ENCODE peak calls at places on chromosome 17, in five cellular contexts. C is neural progenitor cell, F is body of pancreas, A is AG04450, H is adrenal gland. J is an unnamed sample.
A peak's percentile ranks its signal among the peaks of the same experiment; 100 is the strongest.

GRCh38 chr17:17147821-17148220 is 58.3 kb downstream of the PLD6 start:
- DNase-seq in C (no peak), F (no peak), A (no peak), H (no peak), J (no peak)

GRCh38 chr17:50292465-50292864 is 18.2 kb downstream of the TMEM92 start:
- DNase-seq in C (no peak), F (no peak), A (no peak), H (no peak), J (no peak)

GRCh38 chr17:56521439-56522141 is 71.9 kb upstream of the NOG start:
- DNase-seq in C (peak; percentile 28), F (no peak), A (no peak), H (no peak), J (no peak)

GRCh38 chr17:15262291-15263205 is 2.6 kb downstream of the PMP22 start:
- DNase-seq in C (peak; percentile 81), F (peak; percentile 51), A (peak; percentile 73), H (peak; percentile 91), J (peak; percentile 72)

GRCh38 chr17:17156107-17156506 is 50.0 kb downstream of the PLD6 start:
- DNase-seq in C (no peak), F (no peak), A (peak; percentile 44), H (no peak), J (no peak)

GRCh38 chr17:31413871-31414589 is 22.6 kb downstream of the RAB11FIP4 start:
- DNase-seq in C (peak; percentile 90), F (no peak), A (peak; percentile 39), H (no peak), J (no peak)

GRCh38 chr17:78252111-78252634 is 20.7 kb downstream of the TMEM235 start:
- DNase-seq in C (no peak), F (no peak), A (no peak), H (no peak), J (no peak)

GRCh38 chr17:62888148-62888547 is 77.9 kb upstream of the TANC2 start:
- DNase-seq in C (no peak), F (no peak), A (no peak), H (no peak), J (no peak)

GRCh38 chr17:72187544-72187943 is 66.7 kb downstream of the SOX9 start:
- DNase-seq in C (peak; percentile 45), F (peak; percentile 29), A (no peak), H (peak; percentile 16), J (peak; percentile 57)

GRCh38 chr17:27244481-27245223 is 49.3 kb upstream of the WSB1 start:
- DNase-seq in C (peak; percentile 33), F (peak; percentile 45), A (peak; percentile 87), H (peak; percentile 74), J (peak; percentile 55)

GRCh38 chr17:80361495-80362220 is 53.3 kb upstream of the ENDOV start:
- DNase-seq in C (peak; percentile 70), F (no peak), A (no peak), H (no peak), J (no peak)

GRCh38 chr17:6696906-6697305 is 16.3 kb downstream of the SLC13A5 start:
- DNase-seq in C (no peak), F (no peak), A (no peak), H (no peak), J (peak; percentile 17)

GRCh38 chr17:27356091-27356705 is 62.3 kb downstream of the WSB1 start:
- DNase-seq in C (no peak), F (no peak), A (no peak), H (no peak), J (no peak)

GRCh38 chr17:63910096-63910495 is 962 bp downstream of the CSHL1 start:
- DNase-seq in C (no peak), F (no peak), A (no peak), H (no peak), J (no peak)

GRCh38 chr17:31597646-31598387 is 206.3 kb downstream of the RAB11FIP4 start:
- DNase-seq in C (no peak), F (no peak), A (no peak), H (no peak), J (peak; percentile 35)

GRCh38 chr17:2335726-2336214 is 487 bp downstream of the TSR1 start:
- DNase-seq in C (peak; percentile 36), F (peak; percentile 23), A (no peak), H (no peak), J (no peak)

GRCh38 chr17:41333098-41333497 is 17.5 kb downstream of the KRT33A start:
- DNase-seq in C (no peak), F (no peak), A (no peak), H (no peak), J (no peak)

GRCh38 chr17:17506893-17507464 is 10.8 kb upstream of the RASD1 start:
- DNase-seq in C (no peak), F (no peak), A (no peak), H (no peak), J (peak; percentile 51)

GRCh38 chr17:59365383-59365981 is 34.0 kb downstream of the YPEL2 start:
- DNase-seq in C (peak; percentile 94), F (no peak), A (no peak), H (peak; percentile 25), J (no peak)

GRCh38 chr17:54903375-54903774 is 2.7 kb downstream of the TOM1L1 start:
- DNase-seq in C (no peak), F (peak; percentile 83), A (no peak), H (peak; percentile 54), J (peak; percentile 90)

GRCh38 chr17:2396568-2397246 is 4.2 kb downstream of the MNT start:
- DNase-seq in C (peak; percentile 95), F (peak; percentile 85), A (peak; percentile 96), H (peak; percentile 99), J (peak; percentile 91)

GRCh38 chr17:33288954-33289353 is 4.1 kb downstream of the ASIC2 start:
- DNase-seq in C (no peak), F (no peak), A (no peak), H (no peak), J (no peak)

GRCh38 chr17:81471804-81472456 is 40.7 kb downstream of the ACTG1 start:
- DNase-seq in C (peak; percentile 47), F (no peak), A (no peak), H (peak; percentile 43), J (no peak)

GRCh38 chr17:32277284-32277683 is 11.7 kb downstream of the RHBDL3 start:
- DNase-seq in C (peak; percentile 75), F (no peak), A (no peak), H (peak; percentile 59), J (no peak)

GRCh38 chr17:57898487-57899311 is 48.9 kb upstream of the MRPS23 start:
- DNase-seq in C (peak; percentile 94), F (peak; percentile 45), A (no peak), H (peak; percentile 67), J (no peak)

GRCh38 chr17:69402052-69402451 is 12.4 kb upstream of the MAP2K6 start:
- DNase-seq in C (no peak), F (no peak), A (no peak), H (no peak), J (no peak)

GRCh38 chr17:3029213-3029913 is 34.0 kb downstream of the OR1D5 start:
- DNase-seq in C (no peak), F (peak; percentile 9), A (no peak), H (no peak), J (no peak)

GRCh38 chr17:50649042-50649908 is 14.6 kb downstream of the ABCC3 start:
- DNase-seq in C (no peak), F (no peak), A (peak; percentile 34), H (no peak), J (no peak)

GRCh38 chr17:80698297-80698696 is 153.7 kb downstream of the RPTOR start:
- DNase-seq in C (peak; percentile 24), F (no peak), A (no peak), H (no peak), J (no peak)

GRCh38 chr17:72606656-72607055 is 485.8 kb downstream of the SLC39A11 start:
- DNase-seq in C (no peak), F (no peak), A (no peak), H (no peak), J (no peak)

GRCh38 chr17:50681260-50682200 is 26.2 kb downstream of the ANKRD40 start:
- DNase-seq in C (peak; percentile 62), F (no peak), A (peak; percentile 55), H (peak; percentile 75), J (peak; percentile 26)

DNA sequence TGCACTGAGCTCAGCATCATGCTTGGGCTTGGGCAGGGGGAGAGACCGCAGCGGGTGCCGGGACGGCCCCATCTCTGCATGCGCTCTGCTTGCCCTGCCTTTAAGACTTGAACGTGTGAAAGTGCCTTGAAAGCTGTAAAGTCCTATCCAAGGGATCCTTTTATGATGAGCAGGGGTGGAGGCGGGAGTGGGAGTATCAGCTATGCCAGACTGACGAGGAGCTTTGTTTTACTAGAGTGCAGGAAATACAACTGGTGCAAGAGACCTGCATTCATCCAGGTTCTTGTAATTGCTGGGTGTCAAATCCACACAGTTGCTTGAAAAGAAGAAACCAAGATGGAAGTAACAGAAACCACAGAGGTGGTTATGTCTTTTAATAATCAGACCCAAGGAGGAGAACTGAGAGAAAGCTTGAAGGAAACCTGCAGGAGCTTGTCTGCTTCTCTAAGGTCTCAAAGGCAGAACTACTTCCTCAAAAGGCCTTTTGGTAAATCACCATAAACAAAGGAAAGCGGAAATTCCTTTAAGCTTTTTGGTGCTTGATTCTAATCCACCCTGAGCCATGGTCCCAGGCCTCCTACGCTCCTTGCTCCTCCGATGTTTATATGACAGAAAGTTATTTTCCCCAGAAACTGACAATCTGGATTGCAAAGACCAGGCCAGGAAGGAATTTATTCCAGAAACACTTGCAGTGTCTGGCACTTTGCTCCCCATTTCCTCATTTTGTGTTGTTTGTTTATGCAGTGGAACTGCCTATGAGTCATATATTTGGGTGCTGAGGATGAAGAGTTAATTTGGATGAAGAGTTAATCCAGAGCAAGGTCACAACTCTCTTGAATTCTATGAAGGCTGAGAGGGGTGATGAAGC is 51.3 kb upstream of the FBXO47 start:
- DNase-seq in C (no peak), F (no peak), A (no peak), H (no peak), J (no peak)
- TF ChIP-seq CTCF in C (no peak), F (no peak), A (no peak), H (no peak), J (no peak)

GRCh38 chr17:29143894-29144293 is 36.3 kb downstream of the MYO18A start:
- DNase-seq in C (peak; percentile 50), F (no peak), A (no peak), H (no peak), J (peak; percentile 55)
- TF ChIP-seq CTCF in C (peak; percentile 45), F (no peak), A (peak; percentile 55), H (peak; percentile 19), J (peak; percentile 38)

DNA sequence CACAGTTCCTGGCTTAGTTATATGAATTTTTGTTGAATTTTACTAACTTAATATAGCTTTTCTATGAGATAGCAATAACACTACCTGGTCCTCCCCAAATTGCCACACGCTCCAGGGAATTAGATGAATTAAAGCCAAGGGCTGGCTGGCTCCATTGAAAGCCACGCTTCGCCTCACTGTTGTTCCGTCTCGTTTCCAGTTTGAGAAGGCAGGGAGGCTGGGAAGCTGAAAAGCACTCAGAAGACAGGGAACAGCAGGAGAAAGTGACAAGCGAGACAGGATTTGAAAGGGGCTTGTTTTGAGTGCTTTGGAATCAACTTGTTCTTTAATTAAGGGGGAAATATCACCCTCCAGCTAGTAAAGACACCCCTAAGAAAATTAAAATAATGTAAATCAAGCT is 425.3 kb downstream of the CA10 start:
- DNase-seq in C (peak; percentile 61), F (no peak), A (no peak), H (no peak), J (no peak)
- TF ChIP-seq CTCF in C (no peak), F (no peak), A (no peak), H (no peak), J (no peak)

DNA sequence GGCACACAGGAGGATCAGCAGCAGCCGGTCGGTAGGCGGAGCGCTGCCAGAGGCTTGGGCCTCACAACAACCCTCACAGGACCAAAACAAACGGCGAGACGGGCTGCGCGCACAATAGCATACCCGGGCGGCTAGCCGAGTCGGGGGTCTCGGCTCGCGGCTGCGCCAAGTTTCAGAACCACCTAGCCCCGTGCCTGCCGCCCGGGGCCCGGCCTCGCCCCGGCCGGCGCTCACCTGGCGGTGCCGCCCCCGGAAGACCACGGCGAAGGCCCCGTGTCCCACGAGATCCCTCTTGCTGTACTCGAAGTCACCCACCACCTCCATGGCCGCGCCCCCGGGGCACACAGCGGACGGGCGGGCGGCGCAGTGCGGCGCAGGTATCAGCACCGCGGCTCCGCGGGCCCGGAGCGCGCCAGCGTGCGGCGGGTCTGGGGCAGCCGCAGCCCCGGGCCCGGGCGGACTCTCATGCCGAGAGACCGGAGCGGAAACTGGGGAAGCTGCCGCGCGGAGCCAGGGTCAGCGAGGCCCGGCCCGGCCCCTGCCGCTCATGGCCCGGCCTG is 562 bp downstream of the ULK2 start:
- DNase-seq in C (peak; percentile 88), F (peak; percentile 61), A (no peak), H (peak; percentile 74), J (peak; percentile 76)
- TF ChIP-seq CTCF in C (peak; percentile 44), F (peak; percentile 39), A (peak; percentile 55), H (no peak), J (peak; percentile 13)

J was measured in right lobe of liver.